ENCODE peak calls at places on chromosomes 5 and 9, in six cellular contexts. P is AG08395, Y is SW480, N is T-helper 9 cell, X is H9, O is left ventricle myocardium inferior. S is an unnamed sample.

GRCh38 chr9:110255064-110255416 is 1.3 kb downstream of the TXN start:
- DNase-seq in P (no peak), Y (no peak), N (no peak), X (peak; percentile 35), O (no peak), S (no peak)

GRCh38 chr9:124359841-124360240 is 55.4 kb downstream of the PSMB7 start:
- DNase-seq in P (no peak), Y (no peak), N (no peak), X (no peak), O (no peak), S (no peak)

GRCh38 chr5:459562-460412 is 16.8 kb downstream of the EXOC3 start:
- DNase-seq in P (no peak), Y (no peak), N (no peak), X (peak; percentile 14), O (no peak), S (peak; percentile 16)

GRCh38 chr5:28344803-28345433 is 1306.5 kb upstream of the CDH9 start:
- DNase-seq in P (no peak), Y (peak; percentile 2), N (no peak), X (peak; percentile 29), O (no peak), S (no peak)

GRCh38 chr9:95757026-95757425 is 118.5 kb upstream of the ERCC6L2 start:
- DNase-seq in P (peak; percentile 72), Y (no peak), N (no peak), X (no peak), O (no peak), S (no peak)

GRCh38 chr5:154541553-154541952 is 63.5 kb upstream of the HAND1 start:
- DNase-seq in P (no peak), Y (no peak), N (no peak), X (peak; percentile 60), O (no peak), S (no peak)

GRCh38 chr9:3441197-3441816 is 84.5 kb downstream of the RFX3 start:
- DNase-seq in P (peak; percentile 68), Y (peak; percentile 47), N (no peak), X (peak; percentile 42), O (no peak), S (peak; percentile 25)

GRCh38 chr9:135584934-135585333 is 23.4 kb downstream of the PAEP start:
- DNase-seq in P (no peak), Y (no peak), N (no peak), X (no peak), O (no peak), S (no peak)

GRCh38 chr9:135468866-135469521 is 10.6 kb upstream of the PPP1R26 start:
- DNase-seq in P (no peak), Y (peak; percentile 54), N (no peak), X (no peak), O (no peak), S (no peak)

GRCh38 chr5:8756498-8757084 is 789.3 kb downstream of the SEMA5A start:
- DNase-seq in P (peak; percentile 62), Y (peak; percentile 25), N (no peak), X (peak; percentile 36), O (no peak), S (no peak)

GRCh38 chr9:94140791-94141790 is 56.8 kb downstream of the PTPDC1 start:
- DNase-seq in P (no peak), Y (no peak), N (no peak), X (no peak), O (peak; percentile 18), S (peak; percentile 28)

GRCh38 chr5:180703912-180704311 is 35.9 kb downstream of the OR2Y1 start:
- DNase-seq in P (no peak), Y (no peak), N (no peak), X (no peak), O (no peak), S (no peak)